ENCODE peak calls at places on chromosomes 6 and 20, in seven cellular contexts. V is NCI-H1105, B is LoVo, X is psoas muscle, Z is Right ventricle myocardium superior, C is renal cortical epithelial cell, W is left colon. K is an unnamed sample.
A peak's percentile ranks its signal among the peaks of the same experiment; 100 is the strongest.

GRCh38 chr6:137920331-137920730 is 53.3 kb downstream of the TNFAIP3 start:
- DNase-seq in C (no peak), B (no peak), X (no peak), Z (no peak), W (no peak), V (no peak), K (no peak)

GRCh38 chr6:26445934-26446667 is 5.8 kb downstream of the BTN3A3 start:
- DNase-seq in W (no peak), V (no peak), B (no peak), X (no peak), Z (no peak), C (no peak), K (no peak)

GRCh38 chr6:137097057-137097456 is 52.3 kb upstream of the IL20RA start:
- DNase-seq in X (no peak), Z (no peak), V (no peak), B (no peak), W (no peak), C (no peak), K (no peak)

GRCh38 chr20:49140834-49141233 is 47.3 kb downstream of the STAU1 start:
- DNase-seq in W (no peak), C (no peak), V (no peak), X (no peak), Z (no peak), B (no peak), K (no peak)

GRCh38 chr20:50929299-50930138 is 1.7 kb downstream of the ADNP start:
- DNase-seq in X (peak; percentile 90), Z (peak; percentile 89), B (peak; percentile 83), W (peak; percentile 94), V (peak; percentile 87), C (peak; percentile 92), K (peak; percentile 19)

GRCh38 chr20:32354592-32355416 is 3.3 kb upstream of the ASXL1 start:
- DNase-seq in V (no peak), B (peak; percentile 42), X (no peak), W (no peak), C (peak; percentile 41), Z (no peak), K (no peak)

GRCh38 chr6:2182251-2182650 is 63.2 kb downstream of the GMDS start:
- DNase-seq in C (no peak), B (no peak), W (no peak), V (no peak), X (no peak), Z (no peak), K (no peak)

GRCh38 chr6:29603930-29604329 is 19.0 kb downstream of the OR2H2 start:
- DNase-seq in W (no peak), B (no peak), C (no peak), V (peak; percentile 16), Z (no peak), X (no peak), K (no peak)

GRCh38 chr6:29965873-29966601 is 23.7 kb downstream of the HLA-A start:
- DNase-seq in X (peak; percentile 90), Z (peak; percentile 92), B (peak; percentile 88), C (peak; percentile 88), W (peak; percentile 95), V (peak; percentile 85), K (no peak)

GRCh38 chr20:50335105-50335504 is 144.5 kb downstream of the CEBPB start:
- DNase-seq in X (no peak), V (peak; percentile 26), B (peak; percentile 21), W (no peak), C (peak; percentile 73), Z (no peak), K (no peak)

GRCh38 chr6:89034586-89035251 is 45.8 kb upstream of the PNRC1 start:
- DNase-seq in Z (peak; percentile 46), V (no peak), X (no peak), C (peak; percentile 91), W (no peak), B (peak; percentile 22), K (no peak)

K was measured in cerebellar nuclear complex.